ENCODE peak calls at places on chromosomes 4 and X, in four cellular contexts. L is suprapubic skin, D is lower leg skin, V is left lung. H is an unnamed sample.

GRCh38 chr4:82201303-82201702 is 172.5 kb downstream of the HNRNPD start:
- DNase-seq in L (no peak), D (no peak), V (peak; percentile 67), H (no peak)

GRCh38 chr4:87882861-87883260 is 50.1 kb downstream of the MEPE start:
- DNase-seq in L (no peak), D (no peak), V (no peak), H (no peak)

GRCh38 chrX:139077303-139078131 is 366.0 kb upstream of the FGF13 start:
- DNase-seq in L (no peak), D (no peak), V (no peak), H (no peak)

GRCh38 chr4:160772668-160773067 is 1391.1 kb downstream of the FSTL5 start:
- DNase-seq in L (no peak), D (no peak), V (no peak), H (no peak)

GRCh38 chr4:108571027-108571569 is 49.3 kb upstream of the RPL34 start:
- DNase-seq in L (no peak), D (no peak), V (no peak), H (no peak)

GRCh38 chr4:152972821-152973613 is 36.9 kb downstream of the FHDC1 start:
- DNase-seq in L (no peak), D (peak; percentile 79), V (peak; percentile 69), H (no peak)

GRCh38 chr4:89838005-89838404 is 1.0 kb upstream of the SNCA start:
- DNase-seq in L (no peak), D (no peak), V (no peak), H (no peak)

GRCh38 chr4:40333921-40334352 is 1.2 kb upstream of the CHRNA9 start:
- DNase-seq in L (no peak), D (no peak), V (no peak), H (no peak)

GRCh38 chrX:11532291-11533075 is 133.2 kb downstream of the ARHGAP6 start:
- DNase-seq in L (no peak), D (no peak), V (no peak), H (no peak)

GRCh38 chr4:80058740-80059139 is 14.3 kb downstream of the ANTXR2 start:
- DNase-seq in L (no peak), D (no peak), V (no peak), H (no peak)

GRCh38 chr4:20538922-20539321 is 161.3 kb upstream of the PACRGL start:
- DNase-seq in L (no peak), D (no peak), V (no peak), H (no peak)

GRCh38 chr4:26992657-26993361 is 132.2 kb downstream of the STIM2 start:
- DNase-seq in L (no peak), D (no peak), V (no peak), H (peak; percentile 26)

GRCh38 chrX:12013220-12013619 is 125.1 kb upstream of the FRMPD4 start:
- DNase-seq in L (no peak), D (no peak), V (no peak), H (no peak)

GRCh38 chr4:153131478-153132069 is 72.7 kb upstream of the TRIM2 start:
- DNase-seq in L (no peak), D (no peak), V (no peak), H (no peak)

GRCh38 chrX:118528089-118528753 is 32.6 kb downstream of the DOCK11 start:
- DNase-seq in L (no peak), D (peak; percentile 75), V (no peak), H (peak; percentile 20)

GRCh38 chr4:63788271-63788670 is 621.0 kb downstream of the TECRL start:
- DNase-seq in L (no peak), D (no peak), V (no peak), H (no peak)

GRCh38 chr4:5916229-5916628 is 23.3 kb upstream of the CRMP1 start:
- DNase-seq in L (no peak), D (peak; percentile 48), V (no peak), H (no peak)

GRCh38 chrX:109760241-109760921 is 27.3 kb upstream of the ACSL4 start:
- DNase-seq in L (no peak), D (no peak), V (no peak), H (no peak)

GRCh38 chr4:17997129-17997528 is 24.4 kb downstream of the LCORL start:
- DNase-seq in L (no peak), D (no peak), V (no peak), H (no peak)

GRCh38 chr4:17995165-17995564 is 26.4 kb downstream of the LCORL start:
- DNase-seq in L (no peak), D (no peak), V (no peak), H (no peak)
- TF ChIP-seq CTCF in L (no peak), D (no peak), V (no peak), H (no peak)

GRCh38 chr4:118680808-118681207 is 4.4 kb upstream of the METTL14 start:
- DNase-seq in L (no peak), D (no peak), V (no peak), H (no peak)

GRCh38 chr4:118683513-118683912 is 1.7 kb upstream of the METTL14 start:
- DNase-seq in L (no peak), D (no peak), V (no peak), H (no peak)

GRCh38 chr4:118682928-118683327 is 2.3 kb upstream of the METTL14 start:
- DNase-seq in L (no peak), D (no peak), V (no peak), H (no peak)

DNA sequence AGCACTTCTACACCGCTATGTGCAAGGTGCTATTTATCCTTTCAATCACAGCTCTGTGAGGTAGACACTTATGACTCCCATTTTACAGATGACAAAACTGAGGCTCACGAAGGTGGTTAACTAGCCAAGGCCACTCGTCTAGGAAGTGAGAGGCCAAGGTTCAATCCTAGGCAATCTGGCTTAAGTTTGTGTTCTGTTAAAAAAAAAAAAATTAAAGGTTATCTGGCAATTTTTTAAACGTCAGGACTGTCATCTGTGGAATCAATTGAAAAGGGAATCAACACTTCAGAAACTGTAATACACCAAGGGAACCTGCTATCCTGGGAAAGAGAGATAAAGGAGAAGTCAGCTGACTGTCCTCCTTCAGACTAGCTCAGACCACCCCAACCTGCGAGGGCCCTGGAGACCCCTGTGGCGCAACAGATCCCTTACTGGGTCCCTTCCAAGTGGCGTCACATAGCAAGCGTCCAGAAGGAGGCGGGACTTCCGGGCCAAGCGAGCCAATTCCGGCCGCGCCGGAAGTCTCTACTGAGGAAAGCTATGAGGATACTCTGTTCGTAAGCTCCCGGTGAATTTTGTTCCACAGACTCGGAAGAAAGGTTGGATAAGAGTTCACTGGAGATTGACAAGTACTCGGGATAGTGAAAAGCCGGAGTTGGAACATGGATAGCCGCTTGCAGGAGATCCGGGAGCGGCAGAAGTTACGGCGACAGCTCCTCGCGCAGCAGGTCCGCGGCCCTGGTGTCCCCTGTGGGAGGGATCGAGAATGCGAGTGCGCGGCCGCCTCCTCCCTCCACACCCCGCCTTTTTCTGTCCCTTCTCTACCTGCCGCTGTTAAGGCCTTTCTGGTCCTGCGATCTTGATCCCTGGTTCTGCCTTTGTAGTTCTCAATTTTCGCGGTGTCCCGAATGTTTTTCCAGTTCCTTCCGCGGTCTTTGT is at the start of gene METTL14:
- DNase-seq in L (peak; percentile 94), D (peak; percentile 98), V (peak; percentile 91), H (peak; percentile 84)
- TF ChIP-seq CTCF in L (no peak), D (no peak), V (no peak), H (no peak)

GRCh38 chr4:19034089-19034488 is 1012.5 kb upstream of the LCORL start:
- DNase-seq in L (no peak), D (no peak), V (no peak), H (no peak)

GRCh38 chr4:19039816-19040215 is 1018.3 kb upstream of the LCORL start:
- DNase-seq in L (no peak), D (no peak), V (no peak), H (no peak)

DNA sequence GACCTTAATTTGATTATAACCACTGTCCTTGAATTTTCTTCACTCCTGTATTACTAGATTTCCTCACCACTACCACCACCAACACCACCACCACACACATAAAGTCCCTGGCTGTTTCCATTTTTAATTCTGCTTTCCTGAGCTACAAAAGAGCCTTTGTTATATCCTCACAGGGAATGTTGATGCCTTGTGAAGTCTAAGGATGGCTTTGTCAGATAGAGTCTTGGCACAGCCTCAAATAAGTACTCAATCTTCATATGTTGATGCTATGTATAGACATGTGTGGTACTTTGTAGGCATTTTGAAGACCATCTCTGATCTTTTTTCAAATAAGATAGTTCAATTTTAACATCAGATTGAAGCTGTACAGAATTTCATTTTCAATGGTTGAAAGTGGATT is 1016.7 kb upstream of the LCORL start:
- DNase-seq in L (no peak), D (no peak), V (no peak), H (no peak)
- TF ChIP-seq CTCF in L (no peak), D (no peak), V (no peak), H (no peak)

GRCh38 chr4:144748814-144749555 is 103.0 kb downstream of the HHIP start:
- DNase-seq in L (no peak), D (no peak), V (no peak), H (no peak)

GRCh38 chr4:144757969-144758368 is 112.0 kb downstream of the HHIP start:
- DNase-seq in L (no peak), D (no peak), V (no peak), H (no peak)

GRCh38 chr4:144750348-144750747 is 104.4 kb downstream of the HHIP start:
- DNase-seq in L (no peak), D (no peak), V (no peak), H (no peak)

GRCh38 chr4:144754562-144755410 is 108.8 kb downstream of the HHIP start:
- DNase-seq in L (no peak), D (no peak), V (no peak), H (no peak)
- TF ChIP-seq CTCF in L (no peak), D (no peak), V (no peak), H (no peak)

GRCh38 chr4:104064650-104065577 is 345.1 kb upstream of the TACR3 start:
- DNase-seq in L (no peak), D (no peak), V (peak; percentile 32), H (no peak)
- TF ChIP-seq CTCF in L (peak; percentile 20), D (no peak), V (peak; percentile 42), H (no peak)

DNA sequence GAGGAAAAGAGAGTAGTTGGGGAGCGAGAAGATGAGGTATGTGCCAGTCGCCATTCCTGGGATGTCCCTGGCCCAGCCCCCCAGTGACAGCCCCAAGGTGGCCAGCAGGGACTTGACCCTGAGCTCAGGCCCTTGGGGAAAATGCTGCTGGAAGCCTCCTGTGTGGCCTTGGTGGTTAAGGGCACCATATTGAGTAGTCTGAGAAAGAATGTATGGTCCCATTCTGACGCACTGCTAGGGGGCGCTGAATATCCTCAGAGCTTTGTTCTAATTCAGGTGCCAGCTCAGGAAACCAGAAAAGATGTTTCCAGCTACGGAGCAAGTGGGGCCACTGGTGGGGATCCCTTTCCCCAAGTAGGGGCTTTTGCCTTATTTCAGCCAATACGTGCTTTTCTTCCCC is 14.0 kb upstream of the UBA6 start:
- DNase-seq in L (no peak), D (no peak), V (no peak), H (no peak)
- TF ChIP-seq CTCF in L (no peak), D (no peak), V (no peak), H (no peak)

GRCh38 chr4:163758032-163758431 is 263.5 kb downstream of the TMA16 start:
- DNase-seq in L (no peak), D (no peak), V (no peak), H (no peak)
- TF ChIP-seq CTCF in L (no peak), D (no peak), V (no peak), H (no peak)

GRCh38 chrX:154374361-154375155 is at the start of gene FLNA:
- DNase-seq in L (no peak), D (no peak), V (no peak), H (peak; percentile 35)
- TF ChIP-seq CTCF in L (no peak), D (no peak), V (no peak), H (no peak)